ENCODE peak calls at places on chromosomes 3 and 15, in eight cellular contexts. T is CD8-positive, alpha-beta T cell; W is NB4; L is GM23338; E is dorsolateral prefrontal cortex; H is pancreas; X is ovary; K is GM20000. D is an unnamed sample.

GRCh38 chr15:57297163-57297593 is 79.1 kb upstream of the CGNL1 start:
- DNase-seq in W (no peak), E (no peak), T (no peak), L (no peak), H (no peak), K (no peak), X (no peak), D (no peak)

GRCh38 chr15:21260966-21261395 is 179.3 kb downstream of the POTEB3 start:
- DNase-seq in X (no peak), E (peak), L (no peak), H (peak), K (no peak), W (no peak), T (no peak), D (no peak)

GRCh38 chr3:97960561-97961275 is 11.5 kb downstream of the RIOX2 start:
- DNase-seq in H (no peak), W (no peak), E (no peak), L (no peak), X (no peak), T (no peak), K (no peak), D (no peak)

GRCh38 chr3:30904986-30905385 is 10.5 kb upstream of the GADL1 start:
- DNase-seq in T (no peak), K (no peak), E (no peak), W (no peak), L (no peak), X (no peak), H (no peak), D (no peak)

GRCh38 chr3:46695177-46695961 is 1.9 kb upstream of the ALS2CL start:
- DNase-seq in H (no peak), X (peak), W (peak), K (peak), E (no peak), L (peak), T (no peak), D (no peak)

GRCh38 chr15:100734606-100735005 is 132.2 kb downstream of the ASB7 start:
- DNase-seq in T (no peak), E (no peak), H (no peak), W (no peak), L (no peak), K (no peak), X (no peak), D (no peak)

GRCh38 chr3:98874602-98875249 is 26.8 kb downstream of the DCBLD2 start:
- DNase-seq in X (no peak), K (no peak), E (no peak), H (no peak), T (no peak), W (no peak), L (no peak), D (no peak)

GRCh38 chr3:58190882-58191281 is 19.9 kb downstream of the DNASE1L3 start:
- DNase-seq in T (no peak), W (no peak), L (no peak), H (no peak), K (no peak), E (no peak), X (no peak), D (no peak)

GRCh38 chr3:45176912-45177311 is 30.7 kb upstream of the CDCP1 start:
- DNase-seq in E (no peak), L (no peak), T (no peak), H (no peak), X (no peak), K (no peak), W (no peak), D (no peak)

GRCh38 chr3:71260782-71261181 is 322.7 kb downstream of the FOXP1 start:
- DNase-seq in H (no peak), W (no peak), K (no peak), T (no peak), E (no peak), X (no peak), L (no peak), D (no peak)

GRCh38 chr3:23004971-23005370 is 198.2 kb upstream of the UBE2E2 start:
- DNase-seq in L (no peak), X (no peak), T (no peak), E (no peak), H (no peak), K (no peak), W (no peak), D (no peak)

GRCh38 chr3:98809561-98809960 is 46.4 kb downstream of the ST3GAL6 start:
- DNase-seq in T (no peak), H (no peak), X (no peak), W (no peak), E (no peak), K (peak), L (no peak), D (no peak)

GRCh38 chr15:55819397-55820034 is 76.6 kb upstream of the PRTG start:
- DNase-seq in T (no peak), X (no peak), L (peak), H (no peak), W (no peak), K (no peak), E (no peak), D (no peak)

GRCh38 chr15:92500023-92500630 is 106.4 kb downstream of the ST8SIA2 start:
- DNase-seq in W (no peak), L (no peak), K (no peak), H (no peak), E (no peak), X (no peak), T (no peak), D (no peak)

GRCh38 chr15:85582719-85583089 is 202.3 kb downstream of the AKAP13 start:
- DNase-seq in E (no peak), K (peak), H (no peak), L (no peak), W (no peak), X (peak), T (peak), D (peak)

GRCh38 chr3:27632431-27633223 is 89.5 kb downstream of the EOMES start:
- DNase-seq in E (peak), X (peak), T (peak), K (peak), H (peak), L (peak), W (peak), D (peak)

GRCh38 chr3:73030073-73030597 is 31.3 kb upstream of the EBLN2 start:
- DNase-seq in K (no peak), X (no peak), T (no peak), H (no peak), E (no peak), W (no peak), L (no peak), D (no peak)

GRCh38 chr3:127607675-127608361 is 9.6 kb downstream of the MCM2 start:
- DNase-seq in L (no peak), E (no peak), H (no peak), W (no peak), K (no peak), T (no peak), X (no peak), D (no peak)

GRCh38 chr15:81774309-81774708 is 271.5 kb downstream of the MEX3B start:
- DNase-seq in X (no peak), E (no peak), T (no peak), W (no peak), L (no peak), K (no peak), H (no peak), D (no peak)

GRCh38 chr15:79966634-79967330 is 4.2 kb downstream of the BCL2A1 start:
- DNase-seq in X (no peak), T (no peak), E (no peak), K (no peak), H (no peak), W (no peak), L (no peak), D (no peak)

GRCh38 chr15:28935316-28935715 is 49.5 kb downstream of the APBA2 start:
- DNase-seq in H (peak), L (peak), W (peak), X (no peak), E (no peak), T (peak), K (peak), D (peak)

GRCh38 chr3:129485681-129486056 is 42.8 kb upstream of the RHO start:
- DNase-seq in W (no peak), T (no peak), H (no peak), L (no peak), E (no peak), X (peak), K (no peak), D (no peak)

GRCh38 chr3:40108643-40109042 is 200.9 kb upstream of the EIF1B start:
- DNase-seq in K (no peak), X (no peak), H (no peak), E (no peak), W (no peak), T (no peak), L (no peak), D (no peak)

GRCh38 chr3:40104441-40104840 is 205.1 kb upstream of the EIF1B start:
- DNase-seq in K (no peak), W (no peak), E (no peak), L (no peak), T (no peak), X (no peak), H (no peak), D (no peak)

DNA sequence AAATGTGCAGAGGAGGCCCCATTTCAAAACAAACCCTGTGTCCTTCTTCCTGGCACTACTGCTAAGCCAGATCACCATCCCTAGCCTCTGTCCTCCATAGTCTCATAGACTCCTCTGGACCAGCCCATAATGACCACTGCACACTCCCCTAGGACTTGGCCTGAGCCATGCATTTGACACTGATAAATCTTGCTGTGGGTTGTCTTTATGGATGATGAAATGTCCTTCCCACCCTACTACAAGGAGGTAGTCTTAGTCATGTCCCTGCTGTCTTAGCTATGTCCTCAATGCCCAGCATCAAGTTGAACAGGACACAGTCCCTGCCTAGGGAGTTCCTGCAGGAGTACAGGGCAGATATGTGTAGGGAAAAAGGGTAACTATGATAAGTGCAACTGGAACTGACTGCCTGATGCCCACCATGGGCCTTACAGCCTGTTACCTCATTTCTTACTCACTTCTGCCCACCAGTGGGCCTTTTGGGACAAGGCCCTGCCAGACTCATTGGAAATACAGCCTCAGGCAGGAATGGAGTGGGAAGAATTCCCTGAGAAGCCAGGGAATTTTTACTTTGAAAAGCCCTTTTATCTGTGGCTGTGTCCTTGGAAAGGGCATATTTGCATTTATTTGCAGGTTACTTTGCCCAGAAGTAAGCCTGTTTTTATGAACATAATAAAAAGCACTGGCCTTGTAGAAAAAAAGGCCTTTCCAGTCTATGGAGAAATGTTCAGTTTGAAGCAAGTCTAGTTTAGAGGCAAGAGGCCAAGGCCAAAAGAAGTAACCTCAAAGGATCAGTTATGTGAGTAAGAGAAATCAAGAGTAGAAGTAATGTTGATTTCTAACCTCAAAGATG is 199.6 kb upstream of the EIF1B start:
- DNase-seq in E (no peak), X (no peak), W (no peak), K (no peak), H (no peak), T (no peak), L (peak), D (no peak)
- TF ChIP-seq CTCF in E (peak), X (peak), W (peak), K (no peak), H (no peak), T (no peak), L (peak), D (no peak)

DNA sequence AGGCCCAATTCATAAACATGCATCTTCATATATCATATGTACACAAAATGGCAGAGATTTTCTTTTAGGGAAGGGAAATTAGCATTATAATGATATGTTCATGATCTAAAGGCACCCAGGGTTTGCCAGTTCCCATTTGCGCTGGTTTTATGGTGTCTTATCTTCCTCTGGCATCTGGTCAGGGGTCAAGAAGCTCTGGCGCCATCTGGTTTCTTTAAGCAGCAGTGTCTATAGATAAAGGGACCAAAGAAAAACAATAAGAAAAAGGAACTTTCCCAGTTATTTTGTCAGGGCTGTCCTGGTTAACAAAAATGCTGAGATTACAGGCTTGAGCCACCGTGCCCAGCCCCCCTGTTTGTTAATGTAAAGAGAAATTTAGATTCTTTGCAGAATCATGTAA is 3.3 kb upstream of the DCP1A start:
- DNase-seq in W (peak), H (no peak), X (no peak), T (no peak), L (peak), K (peak), E (no peak), D (no peak)
- TF ChIP-seq CTCF in W (peak), H (no peak), X (no peak), T (no peak), L (peak), K (no peak), E (no peak), D (no peak)

DNA sequence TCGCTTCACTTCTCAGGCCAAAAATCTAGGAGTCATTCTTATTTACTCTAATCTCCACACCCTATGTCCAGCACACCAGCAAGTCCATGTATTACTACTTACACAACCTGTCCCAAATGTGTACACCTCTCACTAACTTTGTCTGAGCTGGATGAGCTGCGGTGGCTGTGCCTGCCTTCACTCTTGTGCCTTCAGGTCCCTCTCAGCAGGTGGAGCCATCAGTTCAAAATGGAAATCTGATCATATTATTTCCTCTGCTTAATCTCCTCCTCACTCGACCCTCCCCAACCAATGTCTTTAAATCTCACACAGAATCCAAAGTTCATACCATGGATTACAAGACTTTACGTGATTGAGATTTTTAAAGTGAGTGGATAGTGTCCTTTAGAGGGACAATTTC is 82.8 kb downstream of the SSR3 start:
- DNase-seq in T (no peak), L (no peak), K (peak), H (no peak), X (no peak), W (no peak), E (no peak), D (no peak)
- TF ChIP-seq CTCF in T (no peak), L (no peak), K (peak), H (no peak), X (no peak), W (no peak), E (no peak), D (no peak)

DNA sequence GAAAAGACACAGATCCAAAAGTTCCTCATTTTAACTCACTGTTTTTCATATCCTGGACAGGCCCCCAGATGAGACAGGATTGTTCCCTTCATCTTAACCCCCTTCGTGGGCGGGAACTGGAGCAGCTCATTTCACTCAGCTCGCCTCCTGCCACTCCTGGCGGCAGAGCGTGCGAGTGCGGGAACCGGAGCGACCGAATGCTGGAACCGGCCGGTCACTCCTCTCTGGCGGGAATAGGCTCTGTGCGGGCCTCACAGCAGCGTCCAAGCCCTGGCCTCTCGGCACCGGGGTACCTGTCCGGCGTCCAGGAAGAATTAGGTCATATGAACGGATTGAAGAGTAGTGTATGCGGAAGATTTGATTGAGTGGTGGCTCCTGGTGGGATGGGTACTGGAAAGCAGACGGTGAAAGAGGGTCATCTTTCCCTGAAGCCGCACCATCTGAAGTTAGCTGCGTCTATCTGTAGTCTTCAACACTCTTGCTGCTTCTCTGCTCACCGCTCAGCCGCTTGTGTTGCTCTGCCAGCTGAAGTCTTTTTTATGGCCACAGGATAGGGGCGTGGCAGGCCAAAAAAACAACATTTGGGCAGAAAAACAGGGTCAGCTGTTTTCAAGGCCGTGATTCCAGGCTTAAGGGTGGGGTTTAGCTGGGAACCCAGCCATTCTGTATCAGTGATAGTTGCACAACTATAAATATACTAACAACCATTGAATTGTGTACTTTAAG is 42.3 kb upstream of the FXR1 start:
- DNase-seq in W (no peak), L (peak), X (peak), K (no peak), T (no peak), E (no peak), H (peak), D (no peak)
- TF ChIP-seq CTCF in W (no peak), L (no peak), X (no peak), K (no peak), T (no peak), E (no peak), H (no peak), D (no peak)

DNA sequence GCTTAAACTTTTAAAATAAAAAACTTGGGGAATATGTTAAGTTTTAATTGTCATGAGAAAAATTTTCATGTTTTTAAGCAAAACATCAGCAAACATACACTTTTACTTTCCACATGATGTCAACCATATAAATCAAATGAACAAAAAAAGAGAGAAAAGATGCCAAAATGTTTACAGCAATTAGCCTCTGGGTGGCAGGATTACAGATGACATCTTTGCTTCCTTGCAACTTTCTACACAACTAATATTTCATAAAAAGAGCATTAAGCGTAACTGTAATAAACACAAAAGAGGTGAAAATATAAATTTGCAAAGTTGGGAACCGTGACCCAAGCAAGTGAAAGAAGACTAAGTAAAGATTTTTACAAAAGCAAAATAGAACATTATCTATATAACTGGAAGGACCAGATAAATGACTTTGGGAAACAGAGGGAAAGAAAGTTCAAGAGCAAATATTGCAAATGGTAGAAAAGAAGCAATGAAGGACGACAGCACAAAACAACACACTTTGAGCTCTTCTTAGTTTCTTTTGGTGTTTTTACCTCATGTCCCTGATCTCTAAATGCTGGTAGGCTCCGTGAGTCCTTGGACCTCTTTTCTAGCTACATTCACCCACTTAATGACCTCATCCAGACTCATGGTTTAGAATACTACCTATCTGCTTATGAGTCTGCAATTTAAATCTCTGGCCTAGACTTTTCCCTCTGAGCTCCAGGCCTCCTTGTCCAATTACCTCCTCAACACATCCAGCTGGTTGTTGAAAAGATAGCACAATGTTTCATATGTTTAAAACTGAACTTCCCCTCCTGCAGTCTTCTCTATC is 9.4 kb downstream of the TP53BP1 start:
- DNase-seq in E (no peak), X (no peak), W (peak), K (no peak), L (peak), H (no peak), T (no peak), D (no peak)
- TF ChIP-seq CTCF in E (peak), X (no peak), W (peak), K (peak), L (peak), H (no peak), T (no peak), D (peak)

DNA sequence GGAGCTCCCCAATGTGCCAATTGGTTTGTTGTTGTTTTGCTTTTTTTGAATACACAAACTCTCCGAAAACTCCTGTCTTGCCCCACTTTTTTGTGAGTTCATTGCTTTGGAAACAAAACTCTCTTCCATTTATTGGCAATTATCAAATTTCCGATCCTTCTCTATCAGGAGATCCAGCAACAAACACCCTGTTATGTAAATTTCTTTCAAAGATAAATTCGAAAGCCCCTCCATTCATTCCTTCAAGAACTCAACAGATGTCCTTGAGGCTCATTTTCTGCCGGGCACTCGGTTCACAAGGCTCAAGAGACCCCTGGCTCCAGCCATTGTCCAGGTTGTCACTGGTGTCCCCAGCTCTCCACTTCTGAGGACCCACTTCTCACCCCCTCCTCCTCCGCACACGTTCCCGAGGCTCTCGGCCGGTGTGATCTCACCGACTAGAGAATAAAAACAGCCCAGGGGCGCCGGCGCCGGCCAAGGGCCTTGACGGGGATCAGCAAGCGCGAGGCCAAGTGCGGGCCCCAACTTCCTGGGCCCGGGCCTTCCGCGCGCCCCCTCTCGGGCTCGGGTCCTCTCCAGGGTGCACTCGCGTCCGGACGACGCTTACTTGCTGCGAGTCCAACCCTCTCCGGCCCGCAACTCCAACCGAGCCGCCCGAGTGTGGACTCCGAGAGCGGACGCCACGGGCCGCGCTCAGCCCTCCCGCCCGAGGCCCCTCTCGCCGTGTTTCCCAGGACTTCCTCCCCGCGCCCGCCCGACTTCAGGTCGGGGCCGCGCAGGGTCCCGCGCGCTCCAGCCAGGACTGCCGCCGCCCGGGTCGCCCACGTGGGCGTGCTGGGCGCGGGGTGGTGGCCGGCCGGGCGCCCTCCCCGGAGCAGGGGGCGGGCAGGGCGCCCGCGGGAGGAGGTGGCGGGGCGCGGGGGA is 533 bp upstream of the SMAD3 start:
- DNase-seq in H (peak), T (no peak), L (peak), K (peak), W (no peak), X (no peak), E (no peak), D (peak)
- TF ChIP-seq CTCF in H (no peak), T (no peak), L (peak), K (no peak), W (no peak), X (no peak), E (no peak), D (no peak)